ENCODE peak calls at places on chromosomes 7 and 10, in five cellular contexts. One of them, this sample, is unnamed.
A peak's percentile ranks its signal among the peaks of the same experiment; 100 is the strongest.

GRCh38 chr10:103818110-103818509 is 37.3 kb downstream of the SH3PXD2A start:
- DNase-seq in heart right ventricle: no peak
- DNase-seq in uterus: no peak
- DNase-seq in pancreas: no peak
- DNase-seq in Peyer's patch: no peak
- DNase-seq in this sample: no peak

GRCh38 chr7:131489196-131489595 is 67.2 kb downstream of the PODXL start:
- DNase-seq in heart right ventricle: no peak
- DNase-seq in uterus: no peak
- DNase-seq in pancreas: no peak
- DNase-seq in Peyer's patch: no peak
- DNase-seq in this sample: no peak

GRCh38 chr10:33001908-33002492 is 44.0 kb upstream of the ITGB1 start:
- DNase-seq in heart right ventricle: no peak
- DNase-seq in uterus: no peak
- DNase-seq in pancreas: no peak
- DNase-seq in Peyer's patch: no peak
- DNase-seq in this sample: no peak

GRCh38 chr7:128233471-128233870 is 7.6 kb upstream of the LEP start:
- DNase-seq in heart right ventricle: no peak
- DNase-seq in uterus: no peak
- DNase-seq in pancreas: no peak
- DNase-seq in Peyer's patch: no peak
- DNase-seq in this sample: no peak

GRCh38 chr7:63205136-63205535 is 793.5 kb upstream of the ZNF722 start:
- DNase-seq in heart right ventricle: no peak
- DNase-seq in uterus: no peak
- DNase-seq in pancreas: no peak
- DNase-seq in Peyer's patch: no peak
- DNase-seq in this sample: no peak

GRCh38 chr7:39405591-39405990 is 160.6 kb upstream of the YAE1 start:
- DNase-seq in heart right ventricle: no peak
- DNase-seq in uterus: no peak
- DNase-seq in pancreas: no peak
- DNase-seq in Peyer's patch: no peak
- DNase-seq in this sample: no peak

GRCh38 chr7:7996568-7996967 is 28.0 kb downstream of the GLCCI1 start:
- DNase-seq in heart right ventricle: no peak
- DNase-seq in uterus: no peak
- DNase-seq in pancreas: no peak
- DNase-seq in Peyer's patch: no peak
- DNase-seq in this sample: no peak

GRCh38 chr7:46576950-46577349 is 655.9 kb upstream of the IGFBP3 start:
- DNase-seq in heart right ventricle: no peak
- DNase-seq in uterus: no peak
- DNase-seq in pancreas: no peak
- DNase-seq in Peyer's patch: no peak
- DNase-seq in this sample: no peak

GRCh38 chr10:73907841-73908517 is 3.0 kb upstream of the PLAU start:
- DNase-seq in heart right ventricle: no peak
- DNase-seq in uterus: no peak
- DNase-seq in pancreas: no peak
- DNase-seq in Peyer's patch: no peak
- DNase-seq in this sample: no peak

GRCh38 chr7:5670173-5670933 is 111.1 kb downstream of the RNF216 start:
- DNase-seq in heart right ventricle: no peak
- DNase-seq in uterus: no peak
- DNase-seq in pancreas: no peak
- DNase-seq in Peyer's patch: no peak
- DNase-seq in this sample: no peak

GRCh38 chr7:131327049-131327625 is 539 bp upstream of the MKLN1 start:
- DNase-seq in heart right ventricle: no peak
- DNase-seq in uterus: no peak
- DNase-seq in pancreas: no peak
- DNase-seq in Peyer's patch: no peak
- DNase-seq in this sample: peak; percentile 33

GRCh38 chr7:750111-750905 is 23.2 kb upstream of the PRKAR1B start:
- DNase-seq in heart right ventricle: no peak
- DNase-seq in uterus: no peak
- DNase-seq in pancreas: no peak
- DNase-seq in Peyer's patch: peak; percentile 27
- DNase-seq in this sample: no peak

GRCh38 chr7:111004297-111004901 is 86.5 kb upstream of the LRRN3 start:
- DNase-seq in heart right ventricle: no peak
- DNase-seq in uterus: no peak
- DNase-seq in pancreas: no peak
- DNase-seq in Peyer's patch: no peak
- DNase-seq in this sample: no peak

GRCh38 chr7:468141-468540 is 51.5 kb downstream of the PDGFA start:
- DNase-seq in heart right ventricle: no peak
- DNase-seq in uterus: peak; percentile 1
- DNase-seq in pancreas: no peak
- DNase-seq in Peyer's patch: no peak
- DNase-seq in this sample: no peak

GRCh38 chr10:86325158-86325557 is 41.4 kb downstream of the GRID1 start:
- DNase-seq in heart right ventricle: no peak
- DNase-seq in uterus: no peak
- DNase-seq in pancreas: no peak
- DNase-seq in Peyer's patch: no peak
- DNase-seq in this sample: no peak

GRCh38 chr7:70132802-70133201 is 534.5 kb downstream of the AUTS2 start:
- DNase-seq in heart right ventricle: no peak
- DNase-seq in uterus: no peak
- DNase-seq in pancreas: no peak
- DNase-seq in Peyer's patch: no peak
- DNase-seq in this sample: no peak

GRCh38 chr7:63057265-63057664 is 941.4 kb upstream of the ZNF722 start:
- DNase-seq in heart right ventricle: no peak
- DNase-seq in uterus: no peak
- DNase-seq in pancreas: no peak
- DNase-seq in Peyer's patch: no peak
- DNase-seq in this sample: no peak

GRCh38 chr7:17462059-17462695 is 163.7 kb downstream of the AHR start:
- DNase-seq in heart right ventricle: no peak
- DNase-seq in uterus: no peak
- DNase-seq in pancreas: no peak
- DNase-seq in Peyer's patch: no peak
- DNase-seq in this sample: no peak

GRCh38 chr10:1685671-1686450 is 51.5 kb downstream of the ADARB2 start:
- DNase-seq in heart right ventricle: no peak
- DNase-seq in uterus: no peak
- DNase-seq in pancreas: no peak
- DNase-seq in Peyer's patch: no peak
- DNase-seq in this sample: no peak

GRCh38 chr10:110429301-110429700 is 68.4 kb upstream of the DUSP5 start:
- DNase-seq in heart right ventricle: no peak
- DNase-seq in uterus: no peak
- DNase-seq in pancreas: no peak
- DNase-seq in Peyer's patch: no peak
- DNase-seq in this sample: no peak

GRCh38 chr7:54967384-54967783 is 51.4 kb upstream of the EGFR start:
- DNase-seq in heart right ventricle: no peak
- DNase-seq in uterus: no peak
- DNase-seq in pancreas: peak; percentile 17
- DNase-seq in Peyer's patch: no peak
- DNase-seq in this sample: no peak

GRCh38 chr7:132554446-132554845 is 21.8 kb downstream of the PLXNA4 start:
- DNase-seq in heart right ventricle: no peak
- DNase-seq in uterus: no peak
- DNase-seq in pancreas: no peak
- DNase-seq in Peyer's patch: no peak
- DNase-seq in this sample: no peak

GRCh38 chr10:79054203-79055099 is 14.3 kb upstream of the ZMIZ1 start:
- DNase-seq in heart right ventricle: no peak
- DNase-seq in uterus: peak; percentile 9
- DNase-seq in pancreas: peak; percentile 55
- DNase-seq in Peyer's patch: peak; percentile 84
- DNase-seq in this sample: no peak

GRCh38 chr7:142385528-142386340 is 127.9 kb upstream of the PRSS58 start:
- DNase-seq in heart right ventricle: peak; percentile 31
- DNase-seq in uterus: no peak
- DNase-seq in pancreas: peak; percentile 12
- DNase-seq in Peyer's patch: no peak
- DNase-seq in this sample: no peak

GRCh38 chr10:66996996-66997395 is 71.2 kb downstream of the LRRTM3 start:
- DNase-seq in heart right ventricle: no peak
- DNase-seq in uterus: no peak
- DNase-seq in pancreas: no peak
- DNase-seq in Peyer's patch: no peak
- DNase-seq in this sample: no peak

GRCh38 chr7:124701955-124702354 is 63.6 kb downstream of the GPR37 start:
- DNase-seq in heart right ventricle: no peak
- DNase-seq in uterus: no peak
- DNase-seq in pancreas: no peak
- DNase-seq in Peyer's patch: no peak
- DNase-seq in this sample: peak; percentile 40

GRCh38 chr7:155961241-155962190 is 149.3 kb upstream of the SHH start:
- DNase-seq in heart right ventricle: no peak
- DNase-seq in uterus: no peak
- DNase-seq in pancreas: no peak
- DNase-seq in Peyer's patch: peak; percentile 65
- DNase-seq in this sample: no peak

GRCh38 chr10:74300651-74301050 is 149.6 kb downstream of the ADK start:
- DNase-seq in heart right ventricle: no peak
- DNase-seq in uterus: no peak
- DNase-seq in pancreas: no peak
- DNase-seq in Peyer's patch: no peak
- DNase-seq in this sample: no peak

GRCh38 chr10:75062191-75062849 is 49.1 kb upstream of the SAMD8 start:
- DNase-seq in heart right ventricle: no peak
- DNase-seq in uterus: peak; percentile 46
- DNase-seq in pancreas: no peak
- DNase-seq in Peyer's patch: no peak
- DNase-seq in this sample: no peak

GRCh38 chr10:13238271-13239077 is 4.3 kb upstream of the UCMA start:
- DNase-seq in heart right ventricle: no peak
- DNase-seq in uterus: no peak
- DNase-seq in pancreas: no peak
- DNase-seq in Peyer's patch: no peak
- DNase-seq in this sample: no peak

GRCh38 chr10:99674762-99675161 is 15.5 kb downstream of the ENTPD7 start:
- DNase-seq in heart right ventricle: no peak
- DNase-seq in uterus: no peak
- DNase-seq in pancreas: no peak
- DNase-seq in Peyer's patch: no peak
- DNase-seq in this sample: no peak

GRCh38 chr7:143003393-143004051 is 23.4 kb downstream of the OR9A2 start:
- DNase-seq in heart right ventricle: no peak
- DNase-seq in uterus: no peak
- DNase-seq in pancreas: no peak
- DNase-seq in Peyer's patch: no peak
- DNase-seq in this sample: no peak

DNA sequence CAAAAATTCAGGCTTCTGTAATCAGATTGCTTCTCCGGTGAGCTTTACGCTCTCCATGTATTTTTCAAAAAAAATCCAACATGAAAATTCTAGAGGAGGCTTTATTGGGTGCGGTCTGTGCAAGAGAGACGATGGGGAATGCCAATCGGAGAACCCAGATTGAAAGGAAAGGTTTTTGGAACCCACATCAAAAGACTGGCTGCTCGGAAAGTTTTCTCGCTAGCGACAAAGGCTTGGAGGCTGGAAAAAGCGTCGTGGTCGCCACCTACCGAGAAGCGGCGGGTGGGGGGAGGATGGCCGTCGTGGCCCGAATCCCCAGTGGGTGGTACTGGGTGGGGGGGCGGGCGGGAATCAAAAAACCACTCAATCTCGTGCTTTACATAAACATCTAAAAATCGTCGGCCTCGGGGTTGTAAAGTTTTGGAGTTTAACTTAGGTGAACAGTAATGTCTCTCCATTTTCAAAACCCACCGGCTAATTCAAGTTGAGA is 1.1 kb upstream of the GTF2I start:
- DNase-seq in heart right ventricle: peak; percentile 63
- DNase-seq in uterus: peak; percentile 36
- DNase-seq in pancreas: peak; percentile 49
- DNase-seq in Peyer's patch: peak; percentile 63
- DNase-seq in this sample: peak; percentile 61
- TF ChIP-seq CTCF in heart right ventricle: no peak
- TF ChIP-seq CTCF in uterus: no peak
- TF ChIP-seq CTCF in pancreas: no peak
- TF ChIP-seq CTCF in Peyer's patch: peak; percentile 9
- TF ChIP-seq CTCF in this sample: peak; percentile 33

DNA sequence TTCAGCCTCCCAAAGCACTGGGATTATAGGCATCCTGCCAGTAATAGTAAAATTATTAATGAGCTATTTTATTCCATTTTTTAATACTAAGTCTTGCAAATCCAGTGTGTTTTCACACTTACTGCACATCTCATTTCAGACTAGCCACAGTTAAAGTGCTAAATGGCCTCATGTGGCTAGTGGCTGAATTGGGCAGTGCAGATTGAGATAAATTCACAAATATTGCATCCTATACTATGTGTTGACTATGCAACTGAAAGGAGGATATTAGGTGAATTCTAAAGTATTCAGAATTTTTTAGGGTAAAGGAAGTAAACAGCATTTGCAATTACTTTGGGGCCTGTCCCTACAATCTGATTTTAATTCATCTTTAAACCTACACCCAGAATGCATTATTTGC is 10.2 kb downstream of the APBB1IP start:
- DNase-seq in heart right ventricle: no peak
- DNase-seq in uterus: no peak
- DNase-seq in pancreas: no peak
- DNase-seq in Peyer's patch: no peak
- DNase-seq in this sample: no peak
- H3K4me3 ChIP-seq in heart right ventricle: no peak overlapping the region
- H3K4me3 ChIP-seq in uterus: no peak overlapping the region
- H3K4me3 ChIP-seq in pancreas: no peak overlapping the region
- H3K4me3 ChIP-seq in Peyer's patch: no peak overlapping the region
- H3K4me3 ChIP-seq in this sample: no peak overlapping the region

GRCh38 chr7:149081914-149082313 is 8.6 kb downstream of the ZNF786 start:
- DNase-seq in heart right ventricle: no peak
- DNase-seq in uterus: no peak
- DNase-seq in pancreas: no peak
- DNase-seq in Peyer's patch: no peak
- DNase-seq in this sample: no peak

GRCh38 chr7:149087366-149087765 is 3.2 kb downstream of the ZNF786 start:
- DNase-seq in heart right ventricle: no peak
- DNase-seq in uterus: no peak
- DNase-seq in pancreas: no peak
- DNase-seq in Peyer's patch: no peak
- DNase-seq in this sample: no peak

DNA sequence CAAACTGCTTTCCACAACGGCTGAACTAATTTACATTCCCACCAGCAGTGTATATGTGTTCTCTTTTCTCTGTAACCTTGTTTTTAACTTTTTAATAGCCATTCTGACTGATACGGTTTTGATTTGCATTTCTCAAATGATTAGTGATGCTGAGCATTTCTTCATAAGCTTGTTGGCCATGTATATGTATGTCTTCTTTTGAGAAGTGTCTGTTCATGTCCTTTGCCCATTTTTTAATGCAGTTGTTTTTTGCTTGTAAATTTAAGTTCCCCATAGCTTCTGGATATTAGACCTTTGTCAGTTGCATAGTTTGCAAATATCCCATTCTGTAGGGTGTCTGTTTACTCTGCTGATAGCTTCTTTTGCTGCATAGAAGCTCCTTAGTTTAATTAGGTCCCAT is 6.1 kb downstream of the ZNF786 start:
- DNase-seq in heart right ventricle: no peak
- DNase-seq in uterus: no peak
- DNase-seq in pancreas: no peak
- DNase-seq in Peyer's patch: no peak
- DNase-seq in this sample: no peak
- H3K27ac ChIP-seq in heart right ventricle: no peak overlapping the region
- H3K27ac ChIP-seq in uterus: no peak overlapping the region
- H3K27ac ChIP-seq in pancreas: no peak overlapping the region
- H3K27ac ChIP-seq in Peyer's patch: no peak overlapping the region
- H3K27ac ChIP-seq in this sample: no peak overlapping the region

GRCh38 chr10:119299531-119299930 is 92.2 kb downstream of the GRK5 start:
- DNase-seq in heart right ventricle: no peak
- DNase-seq in uterus: no peak
- DNase-seq in pancreas: no peak
- DNase-seq in Peyer's patch: peak; percentile 40
- DNase-seq in this sample: no peak
- TF ChIP-seq CTCF in heart right ventricle: no peak
- TF ChIP-seq CTCF in uterus: peak; percentile 28
- TF ChIP-seq CTCF in pancreas: no peak
- TF ChIP-seq CTCF in Peyer's patch: peak; percentile 10
- TF ChIP-seq CTCF in this sample: no peak

This sample was measured in dorsolateral prefrontal cortex.